ENCODE peak calls at places on chromosomes 5 and 9, in nine cellular contexts. G is brain microvascular endothelial cell, Y is astrocyte of the spinal cord, B is lung, S is fibroblast of the aortic adventitia, I is psoas muscle, D is fibroblast of pulmonary artery, M is kidney epithelial cell, K is choroid plexus epithelial cell. U is an unnamed sample.

GRCh38 chr9:82777366-82777765 is 285.6 kb downstream of the RASEF start:
- DNase-seq in G (no peak), Y (no peak), B (no peak), S (no peak), I (no peak), D (no peak), M (no peak), K (no peak), U (no peak)

GRCh38 chr5:94691947-94692346 is 73.5 kb downstream of the SLF1 start:
- DNase-seq in G (peak), Y (peak), B (no peak), S (peak), I (no peak), D (peak), M (peak), K (peak), U (peak)

GRCh38 chr9:97543568-97543967 is 42.1 kb downstream of the TMOD1 start:
- DNase-seq in G (no peak), Y (no peak), B (no peak), S (no peak), I (no peak), D (no peak), M (no peak), K (no peak), U (no peak)

GRCh38 chr5:16870878-16871277 is 65.2 kb downstream of the MYO10 start:
- DNase-seq in G (no peak), Y (no peak), B (no peak), S (peak), I (no peak), D (no peak), M (no peak), K (no peak), U (peak)

GRCh38 chr9:68980341-68980914 is 33.5 kb downstream of the PRKACG start:
- DNase-seq in G (no peak), Y (no peak), B (no peak), S (no peak), I (no peak), D (no peak), M (no peak), K (no peak), U (no peak)

GRCh38 chr9:70065572-70065971 is 21.9 kb downstream of the MAMDC2 start:
- DNase-seq in G (no peak), Y (no peak), B (no peak), S (no peak), I (no peak), D (no peak), M (no peak), K (no peak), U (no peak)

GRCh38 chr5:34533582-34534236 is 122.4 kb upstream of the RAI14 start:
- DNase-seq in G (no peak), Y (no peak), B (no peak), S (no peak), I (no peak), D (no peak), M (no peak), K (no peak), U (peak)

GRCh38 chr9:73104342-73104741 is 47.3 kb upstream of the ANXA1 start:
- DNase-seq in G (no peak), Y (no peak), B (no peak), S (no peak), I (no peak), D (no peak), M (no peak), K (no peak), U (no peak)

GRCh38 chr9:137316012-137316981 is 14.2 kb upstream of the NRARP start:
- DNase-seq in G (no peak), Y (no peak), B (no peak), S (no peak), I (no peak), D (peak), M (no peak), K (no peak), U (peak)

GRCh38 chr5:56206126-56206525 is 27.0 kb downstream of the ANKRD55 start:
- DNase-seq in G (peak), Y (peak), B (no peak), S (peak), I (no peak), D (peak), M (no peak), K (peak), U (peak)

GRCh38 chr5:143521891-143522290 is 118.4 kb upstream of the NR3C1 start:
- DNase-seq in G (no peak), Y (no peak), B (no peak), S (no peak), I (no peak), D (no peak), M (no peak), K (no peak), U (no peak)

GRCh38 chr5:68288756-68289134 is 73.2 kb downstream of the PIK3R1 start:
- DNase-seq in G (no peak), Y (no peak), B (no peak), S (no peak), I (no peak), D (no peak), M (no peak), K (no peak), U (no peak)

GRCh38 chr5:102796014-102796413 is 40.9 kb downstream of the PAM start:
- DNase-seq in G (no peak), Y (no peak), B (no peak), S (no peak), I (no peak), D (no peak), M (no peak), K (no peak), U (no peak)

GRCh38 chr9:132931178-132931735 is 13.2 kb downstream of the TSC1 start:
- DNase-seq in G (no peak), Y (no peak), B (no peak), S (no peak), I (no peak), D (no peak), M (no peak), K (peak), U (no peak)

GRCh38 chr5:180467028-180467427 is 27.2 kb upstream of the CNOT6 start:
- DNase-seq in G (no peak), Y (no peak), B (peak), S (peak), I (peak), D (peak), M (no peak), K (peak), U (peak)

GRCh38 chr9:134422301-134422700 is 96.0 kb downstream of the RXRA start:
- DNase-seq in G (no peak), Y (no peak), B (peak), S (no peak), I (peak), D (peak), M (no peak), K (no peak), U (no peak)

GRCh38 chr5:127518319-127518621 is 830 bp downstream of the PRRC1 start:
- DNase-seq in G (no peak), Y (peak), B (no peak), S (peak), I (no peak), D (peak), M (no peak), K (peak), U (peak)

GRCh38 chr5:139797856-139798510 is 2.4 kb downstream of the PSD2 start:
- DNase-seq in G (no peak), Y (no peak), B (no peak), S (no peak), I (no peak), D (no peak), M (no peak), K (no peak), U (no peak)
- H3K4me3 ChIP-seq in G (no peak), Y (no peak), B (no peak), S (no peak), I (no peak), D (no peak), M (no peak), K (no peak), U (no peak)

DNA sequence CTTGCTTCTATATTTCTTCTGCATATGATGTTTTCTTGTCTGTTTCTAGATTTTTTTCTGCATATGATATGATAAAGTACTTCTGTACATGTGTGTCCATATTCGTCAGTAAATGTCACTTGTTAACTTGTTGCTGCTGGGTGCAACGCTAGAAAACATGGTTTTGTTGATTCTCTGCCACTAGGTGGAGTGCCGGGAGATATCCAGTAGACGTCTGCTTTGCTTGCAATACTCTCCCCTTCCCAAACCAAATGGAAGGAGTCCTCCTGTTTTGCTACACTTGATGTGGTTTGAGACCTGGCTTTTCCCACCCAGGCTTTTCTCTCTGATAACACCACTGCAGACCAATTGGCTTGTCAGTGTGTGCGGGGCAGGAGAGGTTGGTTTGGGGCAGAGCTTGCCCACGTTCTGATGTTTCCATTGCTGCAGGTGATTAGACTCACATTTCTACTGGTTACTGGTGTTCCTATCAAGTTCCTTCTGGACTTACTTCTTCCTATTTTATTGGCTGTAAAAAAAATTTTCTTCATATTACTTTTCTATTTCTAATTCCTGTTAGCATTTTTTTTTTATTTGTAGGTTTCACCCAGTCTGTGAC is 900.0 kb upstream of the CDH10 start:
- DNase-seq in G (no peak), Y (peak), B (peak), S (no peak), I (no peak), D (peak), M (peak), K (peak), U (peak)
- TF ChIP-seq CTCF in G (peak), Y (peak), B (no peak), S (no peak), I (peak), D (peak), M (peak), K (peak), U (peak)

GRCh38 chr5:96577909-96578308 is 84.3 kb upstream of the CAST start:
- DNase-seq in G (no peak), Y (peak), B (no peak), S (peak), I (no peak), D (no peak), M (no peak), K (peak), U (no peak)
- H3K4me3 ChIP-seq in G (no peak), Y (no peak), B (no peak), S (no peak), I (no peak), D (no peak), M (no peak), K (no peak), U (no peak)

DNA sequence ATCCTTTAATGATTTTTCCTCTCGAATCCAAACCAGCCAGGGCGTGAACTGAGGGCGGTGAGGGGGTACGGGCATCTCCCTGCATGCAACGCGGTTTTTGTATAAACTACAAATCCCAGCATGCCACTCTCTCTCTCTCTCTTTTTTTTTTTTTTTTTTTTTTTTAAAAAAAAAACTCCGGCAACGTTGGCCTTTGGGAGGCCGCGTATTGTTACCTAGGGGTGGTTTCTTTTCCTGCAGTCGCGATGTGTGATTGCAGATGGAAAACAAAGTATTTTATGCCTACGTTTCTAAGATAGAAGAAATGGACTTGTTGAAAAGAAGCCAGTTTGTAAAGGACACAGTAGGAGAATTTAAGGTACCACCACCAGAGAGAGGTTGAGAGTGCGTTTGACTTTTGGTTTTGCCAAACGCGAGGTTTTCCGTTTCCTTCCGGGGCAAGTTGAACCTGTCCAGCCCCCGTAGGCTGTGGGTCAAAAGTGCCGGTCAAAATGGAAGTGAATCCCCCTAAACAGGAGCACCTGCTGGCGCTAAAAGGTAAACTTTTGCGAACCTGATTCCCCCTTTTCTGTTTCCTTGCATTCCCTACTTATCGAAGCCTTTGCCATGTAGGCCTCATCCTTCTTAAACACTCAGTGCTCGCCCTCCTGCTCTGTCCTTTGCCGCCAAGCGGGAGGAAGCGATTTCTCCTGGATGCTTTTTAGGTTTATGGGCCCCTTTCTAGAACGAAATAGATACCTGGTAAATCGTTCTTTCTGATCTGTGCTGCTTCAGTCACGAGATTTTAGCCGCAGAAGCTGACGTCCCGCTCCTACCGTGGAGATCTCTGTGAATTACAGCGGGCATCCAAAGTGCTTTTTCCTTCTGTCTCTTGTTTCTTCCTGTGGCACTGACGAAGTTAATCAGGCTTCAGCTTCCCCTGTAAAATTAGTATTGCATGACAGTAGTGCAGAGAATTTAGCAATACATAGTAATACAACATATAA is at the start of the genes SHLD3 and TRAPPC13:
- DNase-seq in G (peak), Y (peak), B (peak), S (peak), I (peak), D (peak), M (peak), K (peak), U (peak)
- TF ChIP-seq CTCF in G (no peak), Y (peak), B (no peak), S (peak), I (peak), D (no peak), M (no peak), K (peak), U (no peak)

GRCh38 chr5:6583049-6583880 is 49.6 kb downstream of the NSUN2 start:
- DNase-seq in G (no peak), Y (no peak), B (peak), S (no peak), I (peak), D (peak), M (no peak), K (peak), U (no peak)
- H3K4me3 ChIP-seq in G (peak), Y (peak), B (no peak), S (peak), I (peak), D (peak), M (peak), K (peak), U (peak)

DNA sequence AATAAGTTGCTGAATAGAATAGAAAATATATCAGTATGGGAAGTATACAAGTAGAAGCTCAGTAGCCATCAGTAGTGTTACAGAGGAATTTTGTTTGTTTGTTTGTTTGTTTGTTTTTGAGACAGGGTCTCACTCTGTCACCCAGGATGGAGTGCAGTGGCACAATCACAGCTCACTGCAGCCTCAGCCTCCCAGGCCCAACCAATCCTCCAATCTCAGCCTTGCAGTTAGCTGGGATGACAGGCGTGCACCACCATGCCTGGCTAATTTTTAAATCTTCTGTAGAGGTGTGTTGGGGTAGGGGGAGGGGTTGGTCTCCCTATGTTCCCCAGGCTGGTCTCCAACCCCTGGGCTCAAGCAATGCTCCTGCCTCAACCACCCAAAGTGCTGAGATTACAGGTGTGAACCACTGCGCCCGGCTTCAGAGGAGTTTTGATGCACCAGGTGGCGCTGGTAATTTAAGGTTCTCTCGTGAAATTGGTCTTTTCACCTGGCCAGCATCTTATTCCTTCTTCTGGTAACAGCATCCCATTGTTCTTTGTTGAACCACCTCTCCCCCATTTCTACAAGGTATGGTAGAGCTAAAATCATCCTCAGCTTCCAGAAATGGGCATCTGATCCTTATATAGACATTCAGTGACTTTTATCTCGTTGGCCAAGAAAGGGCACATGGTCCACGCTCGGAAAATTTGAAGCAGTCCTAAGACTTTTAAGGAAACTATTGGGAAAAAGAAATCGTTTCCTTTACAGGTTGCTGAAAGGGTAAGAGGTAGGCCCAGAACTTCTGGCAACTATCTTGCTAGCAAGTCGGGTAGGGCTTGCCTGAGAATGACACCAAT is 157.1 kb downstream of the ARRDC3 start:
- DNase-seq in G (no peak), Y (no peak), B (peak), S (no peak), I (no peak), D (peak), M (no peak), K (no peak), U (no peak)
- TF ChIP-seq CTCF in G (peak), Y (peak), B (peak), S (no peak), I (peak), D (peak), M (peak), K (peak), U (no peak)

GRCh38 chr5:75300084-75300483 is 36.9 kb upstream of the HMGCR start:
- DNase-seq in G (no peak), Y (no peak), B (no peak), S (no peak), I (no peak), D (no peak), M (no peak), K (no peak), U (no peak)
- H3K4me3 ChIP-seq in G (no peak), Y (no peak), B (no peak), S (no peak), I (no peak), D (no peak), M (no peak), K (no peak), U (no peak)